ENCODE peak calls at places on chromosomes 2 and 18, in six cellular contexts. One of them, this sample, is unnamed.

GRCh38 chr2:98822301-98823164 is 91.6 kb upstream of the MGAT4A start:
- DNase-seq in posterior cingulate gyrus: no peak
- DNase-seq in frontal cortex: peak
- DNase-seq in tibial artery: peak
- DNase-seq in LoVo: no peak
- DNase-seq in amniotic stem cell: no peak
- DNase-seq in this sample: no peak

GRCh38 chr2:241508240-241508509 is 209 bp downstream of the STK25 start:
- DNase-seq in posterior cingulate gyrus: no peak
- DNase-seq in frontal cortex: peak
- DNase-seq in tibial artery: peak
- DNase-seq in LoVo: no peak
- DNase-seq in amniotic stem cell: no peak
- DNase-seq in this sample: no peak

GRCh38 chr18:58911766-58912165 is 47.1 kb downstream of the ZNF532 start:
- DNase-seq in posterior cingulate gyrus: no peak
- DNase-seq in frontal cortex: peak
- DNase-seq in tibial artery: no peak
- DNase-seq in LoVo: no peak
- DNase-seq in amniotic stem cell: no peak
- DNase-seq in this sample: no peak

GRCh38 chr2:149483004-149483605 is 104.5 kb downstream of the MMADHC start:
- DNase-seq in posterior cingulate gyrus: no peak
- DNase-seq in frontal cortex: no peak
- DNase-seq in tibial artery: no peak
- DNase-seq in LoVo: no peak
- DNase-seq in amniotic stem cell: no peak
- DNase-seq in this sample: no peak

GRCh38 chr2:113208995-113209868 is 35.5 kb downstream of the PSD4 start:
- DNase-seq in posterior cingulate gyrus: no peak
- DNase-seq in frontal cortex: no peak
- DNase-seq in tibial artery: peak
- DNase-seq in LoVo: peak
- DNase-seq in amniotic stem cell: peak
- DNase-seq in this sample: no peak

GRCh38 chr2:45394842-45395241 is 216.2 kb downstream of the SRBD1 start:
- DNase-seq in posterior cingulate gyrus: no peak
- DNase-seq in frontal cortex: no peak
- DNase-seq in tibial artery: no peak
- DNase-seq in LoVo: no peak
- DNase-seq in amniotic stem cell: no peak
- DNase-seq in this sample: no peak

GRCh38 chr18:47323158-47323557 is 71.7 kb upstream of the SKOR2 start:
- DNase-seq in posterior cingulate gyrus: no peak
- DNase-seq in frontal cortex: peak
- DNase-seq in tibial artery: no peak
- DNase-seq in LoVo: no peak
- DNase-seq in amniotic stem cell: no peak
- DNase-seq in this sample: no peak

GRCh38 chr2:152686308-152686707 is 31.0 kb downstream of the PRPF40A start:
- DNase-seq in posterior cingulate gyrus: no peak
- DNase-seq in frontal cortex: no peak
- DNase-seq in tibial artery: no peak
- DNase-seq in LoVo: no peak
- DNase-seq in amniotic stem cell: no peak
- DNase-seq in this sample: no peak

GRCh38 chr2:223032187-223033142 is 19.5 kb upstream of the KCNE4 start:
- DNase-seq in posterior cingulate gyrus: no peak
- DNase-seq in frontal cortex: no peak
- DNase-seq in tibial artery: no peak
- DNase-seq in LoVo: no peak
- DNase-seq in amniotic stem cell: no peak
- DNase-seq in this sample: no peak

GRCh38 chr18:79588636-79589481 is 90.7 kb upstream of the CTDP1 start:
- DNase-seq in posterior cingulate gyrus: peak
- DNase-seq in frontal cortex: peak
- DNase-seq in tibial artery: peak
- DNase-seq in LoVo: no peak
- DNase-seq in amniotic stem cell: peak
- DNase-seq in this sample: no peak

GRCh38 chr2:215843579-215843978 is 169.8 kb downstream of the MREG start:
- DNase-seq in posterior cingulate gyrus: no peak
- DNase-seq in frontal cortex: no peak
- DNase-seq in tibial artery: peak
- DNase-seq in LoVo: no peak
- DNase-seq in amniotic stem cell: peak
- DNase-seq in this sample: no peak

GRCh38 chr2:61318553-61318952 is 152.3 kb downstream of the USP34 start:
- DNase-seq in posterior cingulate gyrus: no peak
- DNase-seq in frontal cortex: no peak
- DNase-seq in tibial artery: no peak
- DNase-seq in LoVo: no peak
- DNase-seq in amniotic stem cell: no peak
- DNase-seq in this sample: no peak

GRCh38 chr2:134465228-134465627 is 211.4 kb downstream of the MGAT5 start:
- DNase-seq in posterior cingulate gyrus: no peak
- DNase-seq in frontal cortex: no peak
- DNase-seq in tibial artery: peak
- DNase-seq in LoVo: no peak
- DNase-seq in amniotic stem cell: no peak
- DNase-seq in this sample: no peak

GRCh38 chr2:9256570-9257043 is 50.0 kb downstream of the ASAP2 start:
- DNase-seq in posterior cingulate gyrus: no peak
- DNase-seq in frontal cortex: no peak
- DNase-seq in tibial artery: no peak
- DNase-seq in LoVo: no peak
- DNase-seq in amniotic stem cell: no peak
- DNase-seq in this sample: peak

GRCh38 chr2:85215074-85216050 is 82.2 kb downstream of the TCF7L1 start:
- DNase-seq in posterior cingulate gyrus: no peak
- DNase-seq in frontal cortex: peak
- DNase-seq in tibial artery: no peak
- DNase-seq in LoVo: no peak
- DNase-seq in amniotic stem cell: peak
- DNase-seq in this sample: peak

GRCh38 chr18:34866739-34867138 is 156.6 kb downstream of the DTNA start:
- DNase-seq in posterior cingulate gyrus: no peak
- DNase-seq in frontal cortex: no peak
- DNase-seq in tibial artery: no peak
- DNase-seq in LoVo: no peak
- DNase-seq in amniotic stem cell: peak
- DNase-seq in this sample: no peak

GRCh38 chr2:196168181-196168580 is 3.2 kb downstream of the STK17B start:
- DNase-seq in posterior cingulate gyrus: no peak
- DNase-seq in frontal cortex: no peak
- DNase-seq in tibial artery: no peak
- DNase-seq in LoVo: no peak
- DNase-seq in amniotic stem cell: no peak
- DNase-seq in this sample: no peak

GRCh38 chr2:95049961-95050360 is 24.5 kb downstream of the MAL start:
- DNase-seq in posterior cingulate gyrus: no peak
- DNase-seq in frontal cortex: no peak
- DNase-seq in tibial artery: no peak
- DNase-seq in LoVo: no peak
- DNase-seq in amniotic stem cell: no peak
- DNase-seq in this sample: no peak